ENCODE peak calls at places on chromosomes 4 and X, in four cellular contexts. One of them, this sample, is unnamed.

GRCh38 chr4:37995981-37996770 is 36.0 kb downstream of the PTTG2 start:
- DNase-seq in CD4-positive, CD25-positive, alpha-beta regulatory T cell: no peak
- DNase-seq in neural progenitor cell: no peak
- DNase-seq in CD8-positive, alpha-beta memory T cell: no peak
- DNase-seq in this sample: no peak

GRCh38 chrX:101208152-101208905 is 11.3 kb upstream of the DRP2 start:
- DNase-seq in CD4-positive, CD25-positive, alpha-beta regulatory T cell: no peak
- DNase-seq in neural progenitor cell: no peak
- DNase-seq in CD8-positive, alpha-beta memory T cell: no peak
- DNase-seq in this sample: no peak

GRCh38 chr4:10743357-10743756 is 58.8 kb upstream of the CLNK start:
- DNase-seq in CD4-positive, CD25-positive, alpha-beta regulatory T cell: no peak
- DNase-seq in neural progenitor cell: no peak
- DNase-seq in CD8-positive, alpha-beta memory T cell: no peak
- DNase-seq in this sample: peak; percentile 48

GRCh38 chrX:49165901-49166881 is 3.6 kb downstream of the MAGIX start:
- DNase-seq in CD4-positive, CD25-positive, alpha-beta regulatory T cell: peak; percentile 67
- DNase-seq in neural progenitor cell: peak; percentile 89
- DNase-seq in CD8-positive, alpha-beta memory T cell: peak; percentile 74
- DNase-seq in this sample: peak; percentile 85

GRCh38 chr4:23945521-23946017 is 55.7 kb upstream of the PPARGC1A start:
- DNase-seq in CD4-positive, CD25-positive, alpha-beta regulatory T cell: no peak
- DNase-seq in neural progenitor cell: no peak
- DNase-seq in CD8-positive, alpha-beta memory T cell: no peak
- DNase-seq in this sample: no peak

GRCh38 chr4:72875138-72875537 is 194.4 kb downstream of the COX18 start:
- DNase-seq in CD4-positive, CD25-positive, alpha-beta regulatory T cell: no peak
- DNase-seq in neural progenitor cell: no peak
- DNase-seq in CD8-positive, alpha-beta memory T cell: no peak
- DNase-seq in this sample: no peak

GRCh38 chr4:173411106-173411703 is 12.3 kb upstream of the SCRG1 start:
- DNase-seq in CD4-positive, CD25-positive, alpha-beta regulatory T cell: no peak
- DNase-seq in neural progenitor cell: no peak
- DNase-seq in CD8-positive, alpha-beta memory T cell: no peak
- DNase-seq in this sample: no peak

GRCh38 chr4:7595883-7596535 is 161.3 kb upstream of the PSAPL1 start:
- DNase-seq in CD4-positive, CD25-positive, alpha-beta regulatory T cell: no peak
- DNase-seq in neural progenitor cell: peak; percentile 47
- DNase-seq in CD8-positive, alpha-beta memory T cell: no peak
- DNase-seq in this sample: no peak

GRCh38 chr4:145098675-145099037 is 545 bp downstream of the ABCE1 start:
- DNase-seq in CD4-positive, CD25-positive, alpha-beta regulatory T cell: peak; percentile 29
- DNase-seq in neural progenitor cell: no peak
- DNase-seq in CD8-positive, alpha-beta memory T cell: no peak
- DNase-seq in this sample: no peak

GRCh38 chr4:144754562-144755410 is 108.8 kb downstream of the HHIP start:
- DNase-seq in CD4-positive, CD25-positive, alpha-beta regulatory T cell: no peak
- DNase-seq in neural progenitor cell: peak; percentile 31
- DNase-seq in CD8-positive, alpha-beta memory T cell: no peak
- DNase-seq in this sample: no peak

GRCh38 chrX:152641256-152641875 is 3.7 kb downstream of the GABRQ start:
- DNase-seq in CD4-positive, CD25-positive, alpha-beta regulatory T cell: no peak
- DNase-seq in neural progenitor cell: peak; percentile 12
- DNase-seq in CD8-positive, alpha-beta memory T cell: no peak
- DNase-seq in this sample: no peak

GRCh38 chrX:153875391-153876111 is 10.4 kb downstream of the L1CAM start:
- DNase-seq in CD4-positive, CD25-positive, alpha-beta regulatory T cell: peak; percentile 58
- DNase-seq in neural progenitor cell: peak; percentile 82
- DNase-seq in CD8-positive, alpha-beta memory T cell: peak; percentile 52
- DNase-seq in this sample: peak; percentile 41

GRCh38 chr4:72522440-72522839 is 46.6 kb downstream of the ADAMTS3 start:
- DNase-seq in CD4-positive, CD25-positive, alpha-beta regulatory T cell: no peak
- DNase-seq in neural progenitor cell: no peak
- DNase-seq in CD8-positive, alpha-beta memory T cell: no peak
- DNase-seq in this sample: no peak

GRCh38 chr4:146224331-146224966 is 10.1 kb downstream of the REELD1 start:
- DNase-seq in CD4-positive, CD25-positive, alpha-beta regulatory T cell: no peak
- DNase-seq in neural progenitor cell: no peak
- DNase-seq in CD8-positive, alpha-beta memory T cell: no peak
- DNase-seq in this sample: no peak

GRCh38 chrX:70132877-70133302 is 357 bp upstream of the IGBP1 start:
- DNase-seq in CD4-positive, CD25-positive, alpha-beta regulatory T cell: no peak
- DNase-seq in neural progenitor cell: no peak
- DNase-seq in CD8-positive, alpha-beta memory T cell: no peak
- DNase-seq in this sample: no peak

GRCh38 chr4:40473578-40474388 is 138.7 kb downstream of the CHRNA9 start:
- DNase-seq in CD4-positive, CD25-positive, alpha-beta regulatory T cell: no peak
- DNase-seq in neural progenitor cell: no peak
- DNase-seq in CD8-positive, alpha-beta memory T cell: no peak
- DNase-seq in this sample: no peak

GRCh38 chr4:170336238-170336775 is 246.6 kb upstream of the AADAT start:
- DNase-seq in CD4-positive, CD25-positive, alpha-beta regulatory T cell: no peak
- DNase-seq in neural progenitor cell: no peak
- DNase-seq in CD8-positive, alpha-beta memory T cell: no peak
- DNase-seq in this sample: peak; percentile 62

GRCh38 chrX:148380614-148381561 is 119.5 kb upstream of the AFF2 start:
- DNase-seq in CD4-positive, CD25-positive, alpha-beta regulatory T cell: no peak
- DNase-seq in neural progenitor cell: no peak
- DNase-seq in CD8-positive, alpha-beta memory T cell: peak; percentile 58
- DNase-seq in this sample: peak; percentile 46

GRCh38 chrX:29478336-29479069 is 736.9 kb upstream of the MAGEB2 start:
- DNase-seq in CD4-positive, CD25-positive, alpha-beta regulatory T cell: no peak
- DNase-seq in neural progenitor cell: peak; percentile 64
- DNase-seq in CD8-positive, alpha-beta memory T cell: no peak
- DNase-seq in this sample: peak; percentile 42

GRCh38 chr4:52837716-52838558 is 24.2 kb upstream of the RASL11B start:
- DNase-seq in CD4-positive, CD25-positive, alpha-beta regulatory T cell: no peak
- DNase-seq in neural progenitor cell: no peak
- DNase-seq in CD8-positive, alpha-beta memory T cell: no peak
- DNase-seq in this sample: no peak

GRCh38 chr4:165331316-165331715 is 3.8 kb downstream of the MSMO1 start:
- DNase-seq in CD4-positive, CD25-positive, alpha-beta regulatory T cell: no peak
- DNase-seq in neural progenitor cell: no peak
- DNase-seq in CD8-positive, alpha-beta memory T cell: no peak
- DNase-seq in this sample: no peak

GRCh38 chrX:112867570-112867969 is 26.9 kb upstream of the AMOT start:
- DNase-seq in CD4-positive, CD25-positive, alpha-beta regulatory T cell: no peak
- DNase-seq in neural progenitor cell: peak; percentile 38
- DNase-seq in CD8-positive, alpha-beta memory T cell: no peak
- DNase-seq in this sample: no peak

GRCh38 chrX:108131471-108131870 is 39.9 kb downstream of the ATG4A start:
- DNase-seq in CD4-positive, CD25-positive, alpha-beta regulatory T cell: no peak
- DNase-seq in neural progenitor cell: no peak
- DNase-seq in CD8-positive, alpha-beta memory T cell: no peak
- DNase-seq in this sample: no peak

GRCh38 chr4:150211016-150211415 is 132.8 kb downstream of the DCLK2 start:
- DNase-seq in CD4-positive, CD25-positive, alpha-beta regulatory T cell: no peak
- DNase-seq in neural progenitor cell: no peak
- DNase-seq in CD8-positive, alpha-beta memory T cell: no peak
- DNase-seq in this sample: no peak

GRCh38 chr4:113837397-113837796 is 75.9 kb upstream of the CAMK2D start:
- DNase-seq in CD4-positive, CD25-positive, alpha-beta regulatory T cell: no peak
- DNase-seq in neural progenitor cell: no peak
- DNase-seq in CD8-positive, alpha-beta memory T cell: no peak
- DNase-seq in this sample: peak; percentile 73

GRCh38 chrX:7270018-7270417 is 122.1 kb upstream of the PUDP start:
- DNase-seq in CD4-positive, CD25-positive, alpha-beta regulatory T cell: no peak
- DNase-seq in neural progenitor cell: no peak
- DNase-seq in CD8-positive, alpha-beta memory T cell: no peak
- DNase-seq in this sample: no peak

GRCh38 chrX:11449613-11450012 is 156.4 kb downstream of the AMELX start:
- DNase-seq in CD4-positive, CD25-positive, alpha-beta regulatory T cell: no peak
- DNase-seq in neural progenitor cell: no peak
- DNase-seq in CD8-positive, alpha-beta memory T cell: no peak
- DNase-seq in this sample: no peak

GRCh38 chr4:150782311-150782710 is 200.4 kb downstream of the MAB21L2 start:
- DNase-seq in CD4-positive, CD25-positive, alpha-beta regulatory T cell: no peak
- DNase-seq in neural progenitor cell: no peak
- DNase-seq in CD8-positive, alpha-beta memory T cell: no peak
- DNase-seq in this sample: no peak

GRCh38 chr4:110418641-110419040 is 57.3 kb upstream of the ENPEP start:
- DNase-seq in CD4-positive, CD25-positive, alpha-beta regulatory T cell: no peak
- DNase-seq in neural progenitor cell: no peak
- DNase-seq in CD8-positive, alpha-beta memory T cell: no peak
- DNase-seq in this sample: no peak

GRCh38 chr4:141898336-141898735 is 262.0 kb downstream of the IL15 start:
- DNase-seq in CD4-positive, CD25-positive, alpha-beta regulatory T cell: no peak
- DNase-seq in neural progenitor cell: no peak
- DNase-seq in CD8-positive, alpha-beta memory T cell: no peak
- DNase-seq in this sample: no peak

GRCh38 chr4:105641876-105642275 is 66.6 kb downstream of the INTS12 start:
- DNase-seq in CD4-positive, CD25-positive, alpha-beta regulatory T cell: no peak
- DNase-seq in neural progenitor cell: no peak
- DNase-seq in CD8-positive, alpha-beta memory T cell: no peak
- DNase-seq in this sample: no peak

GRCh38 chrX:3268804-3269203 is 77.6 kb downstream of the MXRA5 start:
- DNase-seq in CD4-positive, CD25-positive, alpha-beta regulatory T cell: no peak
- DNase-seq in neural progenitor cell: no peak
- DNase-seq in CD8-positive, alpha-beta memory T cell: no peak
- DNase-seq in this sample: no peak

GRCh38 chr4:18686338-18687039 is 664.9 kb upstream of the LCORL start:
- DNase-seq in CD4-positive, CD25-positive, alpha-beta regulatory T cell: no peak
- DNase-seq in neural progenitor cell: no peak
- DNase-seq in CD8-positive, alpha-beta memory T cell: no peak
- DNase-seq in this sample: no peak

GRCh38 chr4:24511371-24512063 is 72.8 kb downstream of the DHX15 start:
- DNase-seq in CD4-positive, CD25-positive, alpha-beta regulatory T cell: no peak
- DNase-seq in neural progenitor cell: no peak
- DNase-seq in CD8-positive, alpha-beta memory T cell: no peak
- DNase-seq in this sample: no peak

GRCh38 chrX:103220511-103221406 is 5.9 kb downstream of the BEX4 start:
- DNase-seq in CD4-positive, CD25-positive, alpha-beta regulatory T cell: no peak
- DNase-seq in neural progenitor cell: no peak
- DNase-seq in CD8-positive, alpha-beta memory T cell: no peak
- DNase-seq in this sample: no peak

DNA sequence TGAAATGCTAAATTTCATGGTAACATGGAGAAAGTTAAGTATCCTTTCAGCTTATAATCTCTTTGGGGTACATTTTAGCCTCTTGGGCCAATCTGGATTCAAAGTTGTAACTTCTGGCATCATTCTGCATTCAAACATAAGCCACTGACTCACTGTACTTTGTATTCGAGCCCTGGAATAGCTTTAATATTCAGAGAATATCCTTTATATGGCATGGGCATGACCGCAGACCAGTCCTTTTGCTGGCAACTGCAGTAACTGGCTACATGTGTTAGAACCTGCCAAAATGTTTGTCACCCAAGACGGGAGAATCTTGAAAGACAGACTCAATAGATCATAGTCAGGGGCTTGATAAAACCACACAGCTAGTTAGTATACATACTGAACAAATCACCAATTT is 3.3 kb downstream of the GASK1B start:
- DNase-seq in CD4-positive, CD25-positive, alpha-beta regulatory T cell: no peak
- DNase-seq in neural progenitor cell: no peak
- DNase-seq in CD8-positive, alpha-beta memory T cell: no peak
- DNase-seq in this sample: no peak
- H3K4me3 ChIP-seq in CD4-positive, CD25-positive, alpha-beta regulatory T cell: no peak overlapping the region
- H3K4me3 ChIP-seq in neural progenitor cell: no peak overlapping the region
- H3K4me3 ChIP-seq in CD8-positive, alpha-beta memory T cell: no peak overlapping the region
- H3K4me3 ChIP-seq in this sample: no peak overlapping the region

DNA sequence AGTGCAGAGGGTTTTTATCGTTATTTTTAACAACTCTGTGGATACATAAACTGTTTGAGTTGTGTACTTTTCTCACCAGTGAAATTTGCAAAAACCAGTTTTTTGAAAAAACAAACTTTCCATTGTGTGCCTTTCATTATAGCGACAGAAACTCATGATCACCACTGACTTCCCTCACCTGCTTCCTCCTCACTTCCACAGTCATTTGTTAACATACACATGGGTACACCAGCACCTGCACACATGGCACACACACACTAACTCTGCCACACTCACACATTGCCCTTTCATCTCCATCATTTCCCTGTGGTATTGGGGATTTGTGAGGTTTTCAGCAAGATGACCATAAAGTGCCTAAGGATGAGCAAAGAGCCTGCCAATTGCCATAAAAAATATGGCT is 20.6 kb downstream of the CLDN22 start:
- DNase-seq in CD4-positive, CD25-positive, alpha-beta regulatory T cell: no peak
- DNase-seq in neural progenitor cell: no peak
- DNase-seq in CD8-positive, alpha-beta memory T cell: no peak
- DNase-seq in this sample: no peak
- H3K36me3 ChIP-seq in CD4-positive, CD25-positive, alpha-beta regulatory T cell: no peaks in the 10 kb centered on the region
- H3K36me3 ChIP-seq in neural progenitor cell: no peaks in the 10 kb centered on the region
- H3K36me3 ChIP-seq in CD8-positive, alpha-beta memory T cell: no peaks in the 10 kb centered on the region
- H3K36me3 ChIP-seq in this sample: no peaks in the 10 kb centered on the region

GRCh38 chr4:4866833-4867744 is 7.6 kb downstream of the MSX1 start:
- DNase-seq in CD4-positive, CD25-positive, alpha-beta regulatory T cell: no peak
- DNase-seq in neural progenitor cell: peak; percentile 84
- DNase-seq in CD8-positive, alpha-beta memory T cell: no peak
- DNase-seq in this sample: no peak
- H3K27me3 ChIP-seq in CD4-positive, CD25-positive, alpha-beta regulatory T cell: peaks cover 44% of the 10 kb centered on the region
- H3K27me3 ChIP-seq in neural progenitor cell: peaks cover 100% of the 10 kb centered on the region
- H3K27me3 ChIP-seq in CD8-positive, alpha-beta memory T cell: peaks cover 54% of the 10 kb centered on the region
- H3K27me3 ChIP-seq in this sample: peaks cover 7% of the 10 kb centered on the region

GRCh38 chrX:23334871-23335599 is 386 bp downstream of the PTCHD1 start:
- DNase-seq in CD4-positive, CD25-positive, alpha-beta regulatory T cell: no peak
- DNase-seq in neural progenitor cell: peak; percentile 52
- DNase-seq in CD8-positive, alpha-beta memory T cell: no peak
- DNase-seq in this sample: peak; percentile 11
- H3K4me3 ChIP-seq in CD4-positive, CD25-positive, alpha-beta regulatory T cell: no peak overlapping the region
- H3K4me3 ChIP-seq in neural progenitor cell: peak overlapping the region; percentile 55
- H3K4me3 ChIP-seq in CD8-positive, alpha-beta memory T cell: no peak overlapping the region
- H3K4me3 ChIP-seq in this sample: no peak overlapping the region

GRCh38 chr4:2722033-2722432 is 34.1 kb downstream of the TNIP2 start:
- DNase-seq in CD4-positive, CD25-positive, alpha-beta regulatory T cell: no peak
- DNase-seq in neural progenitor cell: no peak
- DNase-seq in CD8-positive, alpha-beta memory T cell: no peak
- DNase-seq in this sample: no peak
- H3K36me3 ChIP-seq in CD4-positive, CD25-positive, alpha-beta regulatory T cell: peaks cover 34% of the 10 kb centered on the region
- H3K36me3 ChIP-seq in neural progenitor cell: peaks cover 4% of the 10 kb centered on the region
- H3K36me3 ChIP-seq in CD8-positive, alpha-beta memory T cell: peaks cover 14% of the 10 kb centered on the region
- H3K36me3 ChIP-seq in this sample: peaks cover 6% of the 10 kb centered on the region

GRCh38 chrX:24761306-24761705 is 67.6 kb downstream of the POLA1 start:
- DNase-seq in CD4-positive, CD25-positive, alpha-beta regulatory T cell: no peak
- DNase-seq in neural progenitor cell: no peak
- DNase-seq in CD8-positive, alpha-beta memory T cell: no peak
- DNase-seq in this sample: no peak
- H3K27me3 ChIP-seq in CD4-positive, CD25-positive, alpha-beta regulatory T cell: no peaks in the 10 kb centered on the region
- H3K27me3 ChIP-seq in neural progenitor cell: no peaks in the 10 kb centered on the region
- H3K27me3 ChIP-seq in CD8-positive, alpha-beta memory T cell: no peaks in the 10 kb centered on the region
- H3K27me3 ChIP-seq in this sample: no peaks in the 10 kb centered on the region

DNA sequence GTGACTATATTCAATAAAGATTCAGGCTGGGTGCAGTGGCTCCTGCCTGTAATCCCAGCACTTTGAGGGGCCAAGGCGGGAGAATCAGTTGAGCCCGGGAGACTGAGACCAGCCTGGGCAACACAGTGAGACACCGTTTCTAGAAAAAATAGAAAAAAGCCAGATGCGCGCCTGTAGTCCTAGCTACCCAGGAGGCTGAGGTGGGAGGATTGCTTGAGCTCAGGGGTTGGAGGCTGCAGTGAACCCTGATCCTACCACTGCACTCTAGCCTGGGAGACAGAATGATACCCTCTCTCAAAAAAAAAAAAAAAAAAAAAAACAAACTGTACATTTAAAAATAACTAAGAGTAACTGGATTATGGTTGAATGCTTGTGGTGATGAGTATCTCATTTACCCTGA is 1.1 kb downstream of the NUDT6 start:
- DNase-seq in CD4-positive, CD25-positive, alpha-beta regulatory T cell: no peak
- DNase-seq in neural progenitor cell: no peak
- DNase-seq in CD8-positive, alpha-beta memory T cell: no peak
- DNase-seq in this sample: no peak
- H3K4me3 ChIP-seq in CD4-positive, CD25-positive, alpha-beta regulatory T cell: peak overlapping the region; percentile 95
- H3K4me3 ChIP-seq in neural progenitor cell: peak overlapping the region; percentile 92
- H3K4me3 ChIP-seq in CD8-positive, alpha-beta memory T cell: no peak overlapping the region
- H3K4me3 ChIP-seq in this sample: no peak overlapping the region